ENCODE peak calls at places on chromosomes 11 and 22, in nine cellular contexts. K, G, A, M, E, Z, P, V and X are unnamed samples. For H3K9me3, the result is how much of the 10 kb centered on the place peaks cover.

GRCh38 chr11:77081381-77081851 is 14.6 kb downstream of the CAPN5 start:
- DNase-seq in K (no peak), G (no peak), A (no peak), M (peak), E (no peak), Z (no peak), P (no peak), V (no peak), X (no peak)

GRCh38 chr11:86931965-86932332 is 23.2 kb downstream of the FZD4 start:
- DNase-seq in K (peak), G (peak), A (peak), M (no peak), E (no peak), Z (no peak), P (peak), V (no peak), X (peak)

GRCh38 chr22:20180245-20180630 is 29.4 kb upstream of the CCDC188 start:
- DNase-seq in K (no peak), G (no peak), A (no peak), M (no peak), E (no peak), Z (no peak), P (no peak), V (no peak), X (no peak)

GRCh38 chr11:117449111-117449693 is 121.5 kb downstream of the CEP164 start:
- DNase-seq in K (no peak), G (no peak), A (no peak), M (no peak), E (no peak), Z (no peak), P (no peak), V (no peak), X (no peak)

GRCh38 chr22:43401661-43402060 is 10.2 kb upstream of the MPPED1 start:
- DNase-seq in K (no peak), G (no peak), A (no peak), M (peak), E (no peak), Z (no peak), P (no peak), V (no peak), X (no peak)

GRCh38 chr22:22030493-22031182 is 48.1 kb upstream of the TOP3B start:
- DNase-seq in K (no peak), G (no peak), A (no peak), M (no peak), E (peak), Z (no peak), P (no peak), V (peak), X (peak)

GRCh38 chr11:29255401-29255800 is 761.4 kb downstream of the KCNA4 start:
- DNase-seq in K (no peak), G (no peak), A (peak), M (no peak), E (no peak), Z (no peak), P (no peak), V (no peak), X (no peak)

GRCh38 chr11:78200553-78200952 is 11.8 kb downstream of the USP35 start:
- DNase-seq in K (no peak), G (peak), A (no peak), M (peak), E (no peak), Z (no peak), P (no peak), V (no peak), X (no peak)

GRCh38 chr11:72617080-72617744 is 57.0 kb downstream of the PDE2A start:
- DNase-seq in K (peak), G (peak), A (peak), M (no peak), E (no peak), Z (no peak), P (no peak), V (no peak), X (peak)

GRCh38 chr11:83033972-83034672 is 37.6 kb downstream of the RAB30 start:
- DNase-seq in K (peak), G (peak), A (peak), M (peak), E (peak), Z (peak), P (peak), V (peak), X (peak)

GRCh38 chr22:23068832-23069385 is 1.4 kb upstream of the GNAZ start:
- DNase-seq in K (no peak), G (peak), A (no peak), M (peak), E (no peak), Z (no peak), P (no peak), V (no peak), X (no peak)
- H3K4me3 ChIP-seq in K (no peak), G (no peak), A (no peak), M (no peak), E (no peak), Z (no peak), P (no peak), V (no peak), X (no peak)

DNA sequence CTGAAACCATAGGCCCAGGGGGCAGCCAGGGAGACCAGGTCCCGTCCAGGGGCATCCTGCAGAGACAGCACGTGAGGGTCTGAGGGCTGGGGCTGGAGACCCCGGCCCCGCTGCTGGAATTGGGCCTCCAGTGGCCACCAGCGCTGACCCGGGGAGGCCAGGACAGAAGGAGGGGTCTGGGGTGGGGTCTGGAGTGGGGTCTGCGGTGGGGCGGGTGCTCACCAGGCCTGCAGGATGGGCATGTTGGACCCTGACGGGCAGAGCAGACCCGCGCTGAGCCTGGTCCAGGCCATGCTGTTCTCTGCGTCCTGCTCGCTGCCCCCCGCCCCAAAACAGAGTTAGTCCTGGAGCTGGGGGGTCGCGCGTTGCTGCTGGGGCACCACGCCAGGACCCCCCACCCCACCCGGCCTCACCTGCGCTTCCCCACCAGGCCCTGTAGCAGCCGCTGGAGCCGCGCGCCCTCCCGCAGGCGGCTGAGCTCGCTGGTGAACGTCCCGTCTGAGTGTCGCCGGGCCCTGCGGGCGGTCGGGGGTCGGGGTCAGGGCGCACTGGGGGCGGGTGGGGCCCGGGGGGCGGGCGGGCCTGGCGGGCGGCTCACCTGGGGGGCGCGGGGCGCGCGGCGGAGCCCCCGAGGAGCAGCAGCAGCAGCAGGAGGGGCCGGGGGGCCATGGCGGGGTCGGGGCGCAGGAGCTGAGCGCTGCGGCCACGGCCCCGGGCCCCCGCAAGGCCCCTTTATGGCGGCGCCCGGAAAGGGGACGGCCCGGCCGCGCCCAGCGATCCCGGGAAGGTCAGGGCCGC is at the start of gene SCT:
- DNase-seq in K (no peak), G (no peak), A (no peak), M (no peak), E (no peak), Z (no peak), P (no peak), V (no peak), X (no peak)
- H3K9me3 ChIP-seq in K (under half), G (under half), A (under half), M (under half), E (under half), Z (under half), P (under half), V (under half), X (under half)

DNA sequence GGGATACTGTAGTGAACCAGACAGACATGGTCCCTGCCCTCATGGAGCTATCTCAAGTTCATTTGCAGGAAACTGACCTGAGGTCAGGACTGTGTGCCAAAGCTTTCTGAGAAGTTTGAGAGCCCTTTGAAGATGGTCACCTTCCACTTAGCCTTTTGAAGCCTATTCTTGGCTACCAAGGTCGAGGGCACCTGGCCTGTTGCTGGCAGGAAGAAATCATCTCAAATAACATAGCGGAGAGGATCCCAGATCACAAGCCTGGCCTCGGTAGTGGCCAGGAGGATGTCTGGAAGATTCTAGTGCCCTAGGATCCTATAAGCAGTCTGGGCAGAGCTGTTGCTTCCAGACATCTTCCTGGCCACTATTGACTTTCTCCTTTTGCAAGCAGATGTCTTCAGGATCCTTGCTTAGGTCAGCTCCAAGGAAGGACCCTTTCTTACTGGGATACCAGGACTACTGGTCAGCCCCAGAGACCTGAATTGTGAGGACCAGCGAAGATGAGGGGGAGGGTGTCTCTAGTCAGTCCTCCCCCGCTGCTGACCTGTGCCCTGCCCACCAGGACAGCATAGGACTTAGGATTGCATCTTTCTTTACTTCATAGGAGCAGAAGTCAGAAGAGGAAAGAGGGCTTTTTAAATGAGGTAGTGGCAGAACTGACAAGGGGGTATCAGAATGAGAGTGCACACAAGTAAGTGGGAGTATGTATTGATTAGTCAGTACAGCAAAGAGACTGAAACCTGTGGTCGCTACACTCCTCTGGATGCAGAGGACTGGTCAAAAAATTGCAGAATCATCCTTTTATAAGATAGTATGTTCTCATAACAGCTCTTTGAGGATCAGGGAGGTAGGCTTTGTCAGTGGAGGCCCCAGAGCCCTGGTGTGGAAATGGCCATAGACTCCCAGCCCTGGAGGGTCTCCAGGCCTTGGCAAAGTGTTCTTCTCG is 94.8 kb downstream of the TEAD1 start:
- DNase-seq in K (no peak), G (no peak), A (no peak), M (no peak), E (no peak), Z (no peak), P (no peak), V (no peak), X (no peak)
- H3K4me3 ChIP-seq in K (peak), G (no peak), A (no peak), M (no peak), E (no peak), Z (no peak), P (no peak), V (no peak), X (no peak)

DNA sequence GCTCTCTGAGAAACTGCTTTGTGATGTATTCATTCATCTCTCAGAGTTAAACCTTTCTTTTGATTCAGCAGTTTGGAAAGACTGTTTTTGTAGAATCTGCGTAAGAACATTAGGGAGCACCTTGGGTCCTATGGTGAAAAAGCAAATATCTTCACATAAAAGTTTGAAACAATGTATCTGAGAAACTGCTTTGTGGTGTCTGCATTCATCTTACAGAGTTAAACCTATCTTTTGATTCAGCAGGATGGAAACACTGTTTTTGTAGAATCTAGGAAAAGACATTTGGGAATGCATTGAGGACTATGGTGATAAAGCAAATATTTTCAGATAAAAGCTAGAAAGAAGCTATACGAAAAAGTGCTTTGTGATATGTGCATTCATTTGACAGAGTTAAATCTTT is 361.3 kb downstream of the OR4C45 start:
- DNase-seq in K (no peak), G (no peak), A (no peak), M (no peak), E (no peak), Z (no peak), P (no peak), V (no peak), X (no peak)
- H3K9me3 ChIP-seq in K (half or more), G (under half), A (under half), M (under half), E (half or more), Z (under half), P (under half), V (under half), X (under half)

DNA sequence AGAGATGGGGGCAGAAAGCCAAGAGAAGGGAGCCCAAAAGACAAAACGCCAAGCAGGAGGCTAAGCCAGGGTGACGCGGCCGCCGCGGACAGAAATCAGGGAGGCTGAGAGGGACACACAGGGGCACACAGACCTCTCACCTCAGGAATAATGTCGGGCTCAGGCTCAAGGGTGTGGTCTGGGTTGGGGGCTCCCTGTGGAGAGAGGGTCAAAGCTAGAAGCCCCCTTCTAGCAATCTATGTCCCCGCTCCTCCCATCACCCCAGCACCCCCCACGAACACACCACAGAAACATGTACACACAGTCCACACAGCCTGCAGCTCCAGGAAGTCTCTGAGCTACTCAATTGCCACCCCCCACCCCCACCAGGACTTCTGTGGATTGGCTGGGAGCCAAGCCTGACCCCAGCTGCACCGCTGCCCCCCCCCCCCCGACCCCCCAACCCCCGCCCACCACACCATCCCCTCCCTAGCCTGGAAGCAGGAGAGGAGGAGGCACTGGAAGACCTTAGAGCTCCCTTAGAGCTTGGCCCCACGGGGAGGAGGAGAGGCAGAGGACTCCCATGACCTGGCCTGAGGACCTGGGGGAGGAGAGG is 6.9 kb downstream of the BCL9L start:
- DNase-seq in K (peak), G (peak), A (peak), M (no peak), E (no peak), Z (no peak), P (no peak), V (no peak), X (no peak)
- H3K4me3 ChIP-seq in K (peak), G (peak), A (peak), M (no peak), E (peak), Z (peak), P (no peak), V (no peak), X (peak)

GRCh38 chr22:48340727-48341709 is 1486.7 kb downstream of the BRD1 start:
- DNase-seq in K (no peak), G (no peak), A (no peak), M (no peak), E (no peak), Z (no peak), P (no peak), V (no peak), X (no peak)
- H3K9me3 ChIP-seq in K (under half), G (under half), A (under half), M (under half), E (under half), Z (under half), P (under half), V (under half), X (under half)

GRCh38 chr11:61429691-61430582 is at the start of the genes CPSF7 and SDHAF2:
- DNase-seq in K (peak), G (peak), A (peak), M (peak), E (peak), Z (peak), P (peak), V (peak), X (peak)
- H3K4me3 ChIP-seq in K (peak), G (peak), A (peak), M (peak), E (peak), Z (peak), P (peak), V (peak), X (peak)